ENCODE peak calls at places on chromosomes 12 and 14, in four cellular contexts. One of them, this sample, is unnamed.

GRCh38 chr12:124147030-124147429 is 147.9 kb upstream of the RFLNA start:
- DNase-seq in IMR-90: no peak
- DNase-seq in epithelial cell of esophagus: no peak
- DNase-seq in cardiac muscle cell: no peak
- DNase-seq in this sample: no peak

GRCh38 chr12:93047118-93047517 is 118.0 kb upstream of the EEA1 start:
- DNase-seq in IMR-90: no peak
- DNase-seq in epithelial cell of esophagus: no peak
- DNase-seq in cardiac muscle cell: no peak
- DNase-seq in this sample: no peak

GRCh38 chr14:52314521-52315354 is 626 bp downstream of the PTGER2 start:
- DNase-seq in IMR-90: peak
- DNase-seq in epithelial cell of esophagus: peak
- DNase-seq in cardiac muscle cell: peak
- DNase-seq in this sample: no peak

GRCh38 chr12:118404876-118405521 is 28.6 kb downstream of the SUDS3 start:
- DNase-seq in IMR-90: peak
- DNase-seq in epithelial cell of esophagus: peak
- DNase-seq in cardiac muscle cell: peak
- DNase-seq in this sample: peak

GRCh38 chr12:12415886-12416285 is 59.0 kb downstream of the BORCS5 start:
- DNase-seq in IMR-90: no peak
- DNase-seq in epithelial cell of esophagus: no peak
- DNase-seq in cardiac muscle cell: no peak
- DNase-seq in this sample: no peak

GRCh38 chr12:7681535-7681934 is 14.0 kb downstream of the GDF3 start:
- DNase-seq in IMR-90: no peak
- DNase-seq in epithelial cell of esophagus: no peak
- DNase-seq in cardiac muscle cell: no peak
- DNase-seq in this sample: no peak

GRCh38 chr12:101750152-101750551 is 10.9 kb upstream of the SYCP3 start:
- DNase-seq in IMR-90: no peak
- DNase-seq in epithelial cell of esophagus: no peak
- DNase-seq in cardiac muscle cell: no peak
- DNase-seq in this sample: no peak

GRCh38 chr12:93502802-93503623 is 35.7 kb downstream of the MRPL42 start:
- DNase-seq in IMR-90: peak
- DNase-seq in epithelial cell of esophagus: peak
- DNase-seq in cardiac muscle cell: peak
- DNase-seq in this sample: peak

GRCh38 chr12:15701212-15701611 is 88.0 kb downstream of the EPS8 start:
- DNase-seq in IMR-90: peak
- DNase-seq in epithelial cell of esophagus: peak
- DNase-seq in cardiac muscle cell: no peak
- DNase-seq in this sample: no peak

GRCh38 chr12:81401241-81401640 is 323.4 kb downstream of the ACSS3 start:
- DNase-seq in IMR-90: no peak
- DNase-seq in epithelial cell of esophagus: no peak
- DNase-seq in cardiac muscle cell: no peak
- DNase-seq in this sample: no peak

GRCh38 chr12:103422328-103422727 is 73.4 kb downstream of the C12orf42 start:
- DNase-seq in IMR-90: no peak
- DNase-seq in epithelial cell of esophagus: no peak
- DNase-seq in cardiac muscle cell: no peak
- DNase-seq in this sample: no peak

GRCh38 chr14:91143862-91144261 is 30.0 kb downstream of the DGLUCY start:
- DNase-seq in IMR-90: no peak
- DNase-seq in epithelial cell of esophagus: no peak
- DNase-seq in cardiac muscle cell: no peak
- DNase-seq in this sample: no peak

GRCh38 chr14:64218344-64219240 is 75.6 kb downstream of the ESR2 start:
- DNase-seq in IMR-90: no peak
- DNase-seq in epithelial cell of esophagus: no peak
- DNase-seq in cardiac muscle cell: peak
- DNase-seq in this sample: no peak

GRCh38 chr12:59708059-59708458 is 112.2 kb downstream of the SLC16A7 start:
- DNase-seq in IMR-90: peak
- DNase-seq in epithelial cell of esophagus: peak
- DNase-seq in cardiac muscle cell: no peak
- DNase-seq in this sample: peak

GRCh38 chr14:35384386-35385041 is 20.0 kb downstream of the NFKBIA start:
- DNase-seq in IMR-90: peak
- DNase-seq in epithelial cell of esophagus: peak
- DNase-seq in cardiac muscle cell: no peak
- DNase-seq in this sample: peak

GRCh38 chr12:52391618-52392002 is 6.2 kb upstream of the KRT84 start:
- DNase-seq in IMR-90: no peak
- DNase-seq in epithelial cell of esophagus: peak
- DNase-seq in cardiac muscle cell: no peak
- DNase-seq in this sample: no peak

GRCh38 chr12:77299910-77300772 is 234.8 kb upstream of the E2F7 start:
- DNase-seq in IMR-90: peak
- DNase-seq in epithelial cell of esophagus: peak
- DNase-seq in cardiac muscle cell: no peak
- DNase-seq in this sample: no peak

GRCh38 chr12:126676426-126676825 is 1590.5 kb upstream of the TMEM132C start:
- DNase-seq in IMR-90: no peak
- DNase-seq in epithelial cell of esophagus: no peak
- DNase-seq in cardiac muscle cell: no peak
- DNase-seq in this sample: no peak

GRCh38 chr12:2429032-2429431 is 365.7 kb upstream of the FKBP4 start:
- DNase-seq in IMR-90: no peak
- DNase-seq in epithelial cell of esophagus: no peak
- DNase-seq in cardiac muscle cell: no peak
- DNase-seq in this sample: no peak

GRCh38 chr12:105804591-105805265 is 334.0 kb downstream of the NUAK1 start:
- DNase-seq in IMR-90: no peak
- DNase-seq in epithelial cell of esophagus: no peak
- DNase-seq in cardiac muscle cell: no peak
- DNase-seq in this sample: no peak

GRCh38 chr12:12379831-12380730 is 23.2 kb downstream of the BORCS5 start:
- DNase-seq in IMR-90: no peak
- DNase-seq in epithelial cell of esophagus: no peak
- DNase-seq in cardiac muscle cell: no peak
- DNase-seq in this sample: no peak

GRCh38 chr12:99935608-99936007 is 49.1 kb downstream of the ANKS1B start:
- DNase-seq in IMR-90: no peak
- DNase-seq in epithelial cell of esophagus: no peak
- DNase-seq in cardiac muscle cell: no peak
- DNase-seq in this sample: no peak

GRCh38 chr14:76510255-76510654 is 134.3 kb downstream of the ESRRB start:
- DNase-seq in IMR-90: no peak
- DNase-seq in epithelial cell of esophagus: no peak
- DNase-seq in cardiac muscle cell: no peak
- DNase-seq in this sample: no peak

GRCh38 chr12:78229491-78230209 is 399.0 kb downstream of the NAV3 start:
- DNase-seq in IMR-90: peak
- DNase-seq in epithelial cell of esophagus: peak
- DNase-seq in cardiac muscle cell: peak
- DNase-seq in this sample: no peak

GRCh38 chr14:59826150-59826549 is 44.4 kb downstream of the RTN1 start:
- DNase-seq in IMR-90: no peak
- DNase-seq in epithelial cell of esophagus: no peak
- DNase-seq in cardiac muscle cell: no peak
- DNase-seq in this sample: no peak

GRCh38 chr12:124610021-124610606 is 42.7 kb upstream of the NCOR2 start:
- DNase-seq in IMR-90: no peak
- DNase-seq in epithelial cell of esophagus: no peak
- DNase-seq in cardiac muscle cell: no peak
- DNase-seq in this sample: no peak

GRCh38 chr14:101889366-101889765 is 75.0 kb upstream of the DYNC1H1 start:
- DNase-seq in IMR-90: no peak
- DNase-seq in epithelial cell of esophagus: no peak
- DNase-seq in cardiac muscle cell: no peak
- DNase-seq in this sample: no peak
- H3K4me3 ChIP-seq in IMR-90: no peak
- H3K4me3 ChIP-seq in epithelial cell of esophagus: no peak
- H3K4me3 ChIP-seq in cardiac muscle cell: no peak
- H3K4me3 ChIP-seq in this sample: no peak

DNA sequence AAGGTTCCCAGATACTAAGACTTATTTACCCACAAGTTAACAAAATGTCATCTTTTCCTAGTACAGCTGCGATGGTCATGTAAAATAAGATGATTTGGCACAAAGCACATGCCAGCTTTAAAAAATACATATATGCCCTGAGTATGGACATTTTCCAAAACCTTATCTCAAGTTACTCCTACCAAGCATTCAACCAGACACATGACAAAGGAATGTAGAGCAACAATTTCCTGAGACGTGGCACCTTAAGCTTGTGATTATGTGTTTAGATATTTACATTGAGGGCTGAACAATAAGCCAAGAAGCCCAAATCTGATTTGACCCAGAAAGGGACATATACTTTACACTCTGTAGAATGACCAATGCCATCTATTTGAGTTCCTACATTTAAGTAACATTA is 24.5 kb upstream of the OVCH1 start:
- DNase-seq in IMR-90: peak
- DNase-seq in epithelial cell of esophagus: peak
- DNase-seq in cardiac muscle cell: no peak
- DNase-seq in this sample: no peak
- H3K4me3 ChIP-seq in IMR-90: no peak
- H3K4me3 ChIP-seq in epithelial cell of esophagus: no peak
- H3K4me3 ChIP-seq in cardiac muscle cell: no peak
- H3K4me3 ChIP-seq in this sample: no peak

GRCh38 chr12:13788626-13789025 is 192.8 kb downstream of the GRIN2B start:
- DNase-seq in IMR-90: no peak
- DNase-seq in epithelial cell of esophagus: no peak
- DNase-seq in cardiac muscle cell: no peak
- DNase-seq in this sample: no peak

GRCh38 chr12:13784504-13784903 is 196.9 kb downstream of the GRIN2B start:
- DNase-seq in IMR-90: no peak
- DNase-seq in epithelial cell of esophagus: no peak
- DNase-seq in cardiac muscle cell: no peak
- DNase-seq in this sample: no peak

GRCh38 chr12:13794706-13795105 is 186.7 kb downstream of the GRIN2B start:
- DNase-seq in IMR-90: no peak
- DNase-seq in epithelial cell of esophagus: no peak
- DNase-seq in cardiac muscle cell: no peak
- DNase-seq in this sample: no peak

GRCh38 chr12:13790317-13790716 is 191.1 kb downstream of the GRIN2B start:
- DNase-seq in IMR-90: no peak
- DNase-seq in epithelial cell of esophagus: no peak
- DNase-seq in cardiac muscle cell: no peak
- DNase-seq in this sample: no peak
- H3K4me3 ChIP-seq in IMR-90: no peak
- H3K4me3 ChIP-seq in epithelial cell of esophagus: no peak
- H3K4me3 ChIP-seq in cardiac muscle cell: no peak
- H3K4me3 ChIP-seq in this sample: no peak

DNA sequence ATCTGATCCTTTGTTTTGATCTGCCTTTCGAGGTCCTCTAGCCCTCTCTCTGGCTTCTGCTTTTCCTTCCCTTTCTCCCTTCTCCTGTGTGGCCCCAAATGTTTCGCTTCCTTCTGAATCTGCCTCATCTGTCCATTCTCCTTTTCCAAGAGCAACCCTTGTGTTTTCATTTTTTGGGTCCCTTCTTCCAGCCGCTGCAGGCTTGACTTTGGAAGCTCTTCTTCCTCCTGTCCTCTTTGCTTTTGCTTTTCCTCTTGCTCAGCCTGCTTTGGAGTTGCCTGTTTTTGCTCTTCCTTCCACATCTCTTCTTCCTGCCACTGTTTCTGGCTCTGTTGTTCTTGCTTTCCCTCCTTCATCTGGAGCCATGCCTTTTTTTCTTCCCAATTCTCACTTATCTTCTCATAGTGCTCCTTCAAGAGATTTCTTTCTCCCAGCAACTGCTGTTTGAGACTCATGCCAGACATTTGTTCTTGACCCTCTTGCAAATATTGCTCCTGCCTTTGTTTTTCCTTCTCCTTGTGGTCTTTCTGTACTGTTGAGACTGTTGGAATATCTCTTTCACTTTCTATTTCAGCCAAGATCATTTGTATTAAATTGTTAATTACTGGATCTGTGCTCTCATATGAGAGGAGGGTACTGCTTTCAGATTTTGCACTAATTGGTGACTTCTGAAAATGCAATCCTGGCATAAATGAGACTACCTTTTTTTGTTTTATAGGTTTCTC is 42.4 kb downstream of the FAM186A start:
- DNase-seq in IMR-90: peak
- DNase-seq in epithelial cell of esophagus: no peak
- DNase-seq in cardiac muscle cell: no peak
- DNase-seq in this sample: peak
- H3K4me3 ChIP-seq in IMR-90: peak
- H3K4me3 ChIP-seq in epithelial cell of esophagus: no peak
- H3K4me3 ChIP-seq in cardiac muscle cell: no peak
- H3K4me3 ChIP-seq in this sample: no peak

DNA sequence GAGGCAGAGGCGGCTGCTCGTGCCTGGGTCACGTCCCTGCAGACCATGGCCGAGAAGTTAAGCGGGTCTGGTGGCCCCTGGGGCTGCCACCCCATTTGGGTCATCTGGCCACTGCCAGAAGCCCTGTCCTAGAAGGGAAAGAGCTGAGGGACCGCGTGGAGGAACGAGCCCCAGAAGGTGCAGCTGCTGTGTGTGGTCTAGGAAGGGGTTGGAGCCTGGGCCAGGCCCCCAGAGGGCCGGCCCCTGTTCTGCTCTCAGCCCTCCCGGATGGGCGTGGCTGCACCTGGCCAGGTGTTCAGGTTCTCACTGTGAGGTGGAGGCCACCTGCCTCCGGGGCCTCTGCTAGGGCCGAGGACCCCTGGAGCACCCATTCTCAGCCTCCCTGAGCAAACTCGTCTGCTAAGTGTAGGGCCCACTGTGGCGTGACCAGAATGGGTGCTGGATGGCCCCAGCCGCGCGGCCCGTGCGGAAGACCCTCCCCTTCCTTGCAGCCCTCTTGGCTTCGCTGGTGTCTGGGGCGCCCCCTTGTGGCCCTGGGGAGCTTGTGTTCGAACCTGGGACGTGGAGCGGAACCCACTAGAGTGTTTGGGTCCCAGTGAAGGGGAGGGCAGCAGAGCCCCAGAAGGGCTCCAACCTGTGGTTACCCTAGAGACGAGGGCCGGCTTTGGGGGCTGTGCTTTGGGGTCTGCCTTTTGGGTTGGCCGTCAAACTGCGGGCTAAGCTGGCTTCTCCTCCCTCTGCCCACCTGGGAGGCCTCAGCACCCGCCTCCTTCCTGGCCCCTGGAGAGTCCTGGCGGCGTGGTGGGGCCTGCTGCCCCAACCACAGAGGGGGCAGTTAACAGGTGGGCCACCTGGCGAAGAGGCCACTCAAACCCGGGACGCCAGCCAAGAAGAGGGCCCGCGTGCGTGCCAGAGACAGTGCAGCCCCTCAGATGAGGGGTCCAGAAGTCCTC is 49.3 kb downstream of the LRCOL1 start:
- DNase-seq in IMR-90: peak
- DNase-seq in epithelial cell of esophagus: peak
- DNase-seq in cardiac muscle cell: peak
- DNase-seq in this sample: peak
- H3K4me3 ChIP-seq in IMR-90: peak
- H3K4me3 ChIP-seq in epithelial cell of esophagus: peak
- H3K4me3 ChIP-seq in cardiac muscle cell: peak
- H3K4me3 ChIP-seq in this sample: peak

This sample was measured in astrocyte of the cerebellum.